ENCODE peak calls at places on chromosomes 16 and 17, in nine cellular contexts. K is activated CD4-positive, alpha-beta T cell treated with anti-CD3 and anti-CD28 coated beads, Interleukin-2, amount 10 ng/mL, durations not matched to agents 7 days and 5 days; P is Peyer's patch; Z is astrocyte of the cerebellum; D is Caki2; F is mesendoderm; M is SHP77; G is effector CD4-positive, alpha-beta T cell; O is non-pigmented ciliary epithelial cell. Q is an unnamed sample.

GRCh38 chr16:58121132-58121531 is 8.0 kb downstream of the CFAP20 start:
- DNase-seq in Z (no peak), O (no peak), P (no peak), K (no peak), F (no peak), D (no peak), G (no peak), M (no peak), Q (no peak)

GRCh38 chr17:59510611-59511010 is 54.8 kb upstream of the DHX40 start:
- DNase-seq in G (no peak), Z (no peak), P (no peak), F (no peak), O (no peak), D (no peak), K (no peak), M (no peak), Q (no peak)

GRCh38 chr17:53719229-53719628 is 103.5 kb upstream of the KIF2B start:
- DNase-seq in O (no peak), P (no peak), D (no peak), Z (no peak), K (no peak), F (no peak), M (no peak), G (no peak), Q (no peak)

GRCh38 chr16:54817432-54817831 is 113.2 kb upstream of the IRX5 start:
- DNase-seq in M (no peak), O (no peak), P (no peak), D (peak; percentile 0), G (no peak), F (peak; percentile 49), K (no peak), Z (no peak), Q (no peak)

GRCh38 chr17:57940653-57941329 is 14.4 kb downstream of the CUEDC1 start:
- DNase-seq in K (no peak), O (no peak), P (no peak), F (no peak), D (no peak), M (peak; percentile 71), Z (no peak), G (no peak), Q (no peak)

GRCh38 chr16:54171855-54172537 is 114.6 kb downstream of the IRX3 start:
- DNase-seq in K (no peak), O (peak; percentile 71), F (peak; percentile 9), G (no peak), P (no peak), D (peak; percentile 7), Z (peak; percentile 31), M (no peak), Q (no peak)

GRCh38 chr17:29825604-29826003 is 104.4 kb downstream of the SSH2 start:
- DNase-seq in D (no peak), G (no peak), O (no peak), M (no peak), Z (no peak), P (no peak), K (no peak), F (no peak), Q (no peak)

GRCh38 chr16:53840472-53840871 is 136.5 kb downstream of the FTO start:
- DNase-seq in G (no peak), F (no peak), O (no peak), M (no peak), Z (no peak), D (peak; percentile 7), P (no peak), K (no peak), Q (no peak)

GRCh38 chr16:29663829-29664132 is 734 bp downstream of the SPN start:
- DNase-seq in Z (no peak), P (no peak), G (no peak), D (no peak), M (no peak), K (no peak), F (no peak), O (no peak), Q (no peak)

GRCh38 chr17:74340470-74341023 is 14.5 kb downstream of the KIF19 start:
- DNase-seq in P (no peak), M (peak; percentile 66), F (no peak), G (no peak), D (peak; percentile 23), Z (no peak), O (no peak), K (no peak), Q (no peak)

GRCh38 chr17:29237476-29238132 is 9.1 kb upstream of the CRYBA1 start:
- DNase-seq in D (peak; percentile 31), K (no peak), G (no peak), M (no peak), Z (no peak), O (no peak), P (no peak), F (peak; percentile 52), Q (no peak)

GRCh38 chr16:48720266-48720665 is 110.3 kb upstream of the N4BP1 start:
- DNase-seq in K (peak; percentile 8), F (peak; percentile 71), P (no peak), O (no peak), M (no peak), D (peak; percentile 16), Z (peak; percentile 3), G (no peak), Q (no peak)

GRCh38 chr17:79874329-79874981 is 35.2 kb upstream of the CBX4 start:
- DNase-seq in Z (peak; percentile 6), K (peak; percentile 51), D (no peak), G (peak; percentile 9), O (no peak), P (no peak), M (peak; percentile 47), F (peak; percentile 59), Q (no peak)

GRCh38 chr17:55571095-55571494 is 59.8 kb upstream of the SMIM36 start:
- DNase-seq in K (no peak), M (no peak), D (no peak), G (no peak), Z (no peak), O (no peak), P (no peak), F (no peak), Q (no peak)

GRCh38 chr17:73798111-73798748 is 154.0 kb upstream of the SDK2 start:
- DNase-seq in Z (peak; percentile 94), D (peak; percentile 90), P (no peak), F (no peak), M (peak; percentile 81), K (no peak), G (no peak), O (peak; percentile 50), Q (no peak)

GRCh38 chr16:3689731-3690130 is 27.6 kb downstream of the TRAP1 start:
- DNase-seq in G (no peak), O (no peak), P (no peak), K (no peak), F (no peak), M (no peak), Z (no peak), D (no peak), Q (no peak)

GRCh38 chr16:727291-727977 is 528 bp downstream of the HAGHL start:
- DNase-seq in D (peak; percentile 50), K (peak; percentile 31), Z (no peak), O (no peak), G (no peak), F (no peak), M (no peak), P (peak; percentile 73), Q (no peak)

GRCh38 chr17:17387017-17387416 is 83.8 kb downstream of the NT5M start:
- DNase-seq in K (no peak), Z (no peak), O (no peak), D (no peak), M (no peak), G (no peak), P (no peak), F (no peak), Q (no peak)

GRCh38 chr17:50513501-50513900 is 5.3 kb downstream of the MYCBPAP start:
- DNase-seq in M (no peak), O (no peak), P (no peak), G (no peak), K (no peak), F (no peak), Z (no peak), D (no peak), Q (no peak)

GRCh38 chr16:88200896-88201185 is 181.9 kb upstream of the ZNF469 start:
- DNase-seq in P (no peak), O (no peak), K (no peak), G (no peak), M (no peak), D (no peak), Z (no peak), F (no peak), Q (no peak)

GRCh38 chr17:63988741-63989621 is 9.2 kb upstream of the PRR29 start:
- DNase-seq in M (no peak), D (no peak), K (no peak), O (no peak), F (peak; percentile 64), Z (no peak), P (no peak), G (no peak), Q (no peak)

GRCh38 chr16:81697321-81697885 is 81.7 kb upstream of the PLCG2 start:
- DNase-seq in G (no peak), O (no peak), P (peak; percentile 40), Z (no peak), K (peak; percentile 54), D (peak; percentile 42), M (no peak), F (peak; percentile 85), Q (no peak)

GRCh38 chr17:19354123-19354522 is 8.4 kb downstream of the B9D1 start:
- DNase-seq in P (no peak), G (no peak), Z (peak; percentile 79), M (no peak), F (no peak), K (no peak), O (peak; percentile 87), D (peak; percentile 40), Q (no peak)

GRCh38 chr17:32625971-32626370 is 139.2 kb downstream of the CDK5R1 start:
- DNase-seq in D (no peak), O (no peak), K (no peak), Z (no peak), G (no peak), P (no peak), M (peak; percentile 22), F (no peak), Q (no peak)

Q was measured in left cardiac atrium.